ENCODE peak calls at places on chromosomes 5 and 9, in seven cellular contexts. L is colonic mucosa, K is right cardiac atrium, V is ascending aorta, M is tibial artery, G is fibroblast of lung, B is mesendoderm. R is an unnamed sample.

GRCh38 chr9:28650327-28650726 is 1077.0 kb upstream of the C9orf72 start:
- DNase-seq in L (no peak), B (peak; percentile 10), K (no peak), V (no peak), M (no peak), G (no peak), R (peak; percentile 11)

GRCh38 chr5:31833005-31833404 is 194.1 kb downstream of the PDZD2 start:
- DNase-seq in M (no peak), L (no peak), K (no peak), B (no peak), V (no peak), G (peak; percentile 35), R (no peak)

GRCh38 chr9:6415266-6415665 is 2.3 kb downstream of the UHRF2 start:
- DNase-seq in V (no peak), K (no peak), L (no peak), M (no peak), G (peak; percentile 25), B (peak; percentile 19), R (no peak)

GRCh38 chr5:144179226-144179625 is 8.6 kb downstream of the KCTD16 start:
- DNase-seq in M (no peak), V (no peak), G (no peak), B (no peak), K (no peak), L (no peak), R (no peak)

GRCh38 chr9:131528886-131529505 is 2.1 kb downstream of the UCK1 start:
- DNase-seq in K (no peak), B (no peak), M (no peak), L (no peak), V (no peak), G (no peak), R (no peak)

GRCh38 chr5:2876183-2876582 is 124.7 kb upstream of the IRX2 start:
- DNase-seq in V (no peak), K (no peak), M (no peak), L (no peak), G (no peak), B (no peak), R (no peak)

GRCh38 chr5:1004598-1005361 is 3.8 kb upstream of the NKD2 start:
- DNase-seq in L (peak; percentile 70), M (peak; percentile 71), V (peak; percentile 77), B (peak; percentile 84), G (peak; percentile 17), K (peak; percentile 96), R (no peak)

GRCh38 chr9:88092699-88093359 is 45.4 kb downstream of the SPATA31C2 start:
- DNase-seq in V (no peak), M (no peak), L (no peak), B (peak; percentile 33), G (peak; percentile 12), K (peak; percentile 68), R (no peak)

GRCh38 chr5:100560860-100561259 is 25.7 kb downstream of the FAM174A start:
- DNase-seq in V (no peak), G (peak; percentile 37), L (no peak), K (no peak), B (no peak), M (no peak), R (no peak)

GRCh38 chr5:87539839-87540238 is 127.1 kb upstream of the CCNH start:
- DNase-seq in G (no peak), M (no peak), V (no peak), L (no peak), B (no peak), K (no peak), R (no peak)

GRCh38 chr5:155699385-155699784 is 627.6 kb upstream of the SGCD start:
- DNase-seq in M (no peak), B (peak; percentile 38), G (no peak), K (no peak), L (no peak), V (no peak), R (peak; percentile 2)

GRCh38 chr9:109751253-109751652 is 28.7 kb upstream of the PALM2AKAP2 start:
- DNase-seq in K (no peak), L (no peak), V (no peak), B (no peak), M (no peak), G (peak; percentile 72), R (no peak)

GRCh38 chr5:56440871-56441740 is 208.0 kb upstream of the ANKRD55 start:
- DNase-seq in G (peak; percentile 48), L (peak; percentile 27), V (no peak), M (no peak), B (no peak), K (no peak), R (no peak)

GRCh38 chr5:33470544-33470943 is 29.8 kb downstream of the TARS1 start:
- DNase-seq in B (peak; percentile 70), M (no peak), L (no peak), K (no peak), V (no peak), G (peak; percentile 58), R (no peak)

GRCh38 chr9:137459601-137460362 is 648 bp upstream of the NSMF start:
- DNase-seq in K (no peak), B (no peak), V (peak; percentile 62), M (peak; percentile 72), G (no peak), L (no peak), R (no peak)

GRCh38 chr5:168227973-168228615 is 63.4 kb upstream of the WWC1 start:
- DNase-seq in L (no peak), M (no peak), V (no peak), K (no peak), G (peak; percentile 61), B (no peak), R (no peak)

GRCh38 chr5:146283344-146283761 is 55.3 kb upstream of the POU4F3 start:
- DNase-seq in M (no peak), G (peak; percentile 97), B (peak; percentile 1), V (no peak), L (no peak), K (no peak), R (no peak)

GRCh38 chr9:98107926-98108325 is 11.1 kb downstream of the TRIM14 start:
- DNase-seq in V (no peak), G (no peak), B (no peak), L (no peak), K (no peak), M (no peak), R (no peak)

GRCh38 chr9:70917277-70917676 is 204.1 kb downstream of the TRPM3 start:
- DNase-seq in V (no peak), B (no peak), K (no peak), G (no peak), M (no peak), L (no peak), R (no peak)

GRCh38 chr9:137772281-137772873 is 105.2 kb upstream of the CACNA1B start:
- DNase-seq in B (peak; percentile 69), M (no peak), G (no peak), L (no peak), V (no peak), K (no peak), R (no peak)

DNA sequence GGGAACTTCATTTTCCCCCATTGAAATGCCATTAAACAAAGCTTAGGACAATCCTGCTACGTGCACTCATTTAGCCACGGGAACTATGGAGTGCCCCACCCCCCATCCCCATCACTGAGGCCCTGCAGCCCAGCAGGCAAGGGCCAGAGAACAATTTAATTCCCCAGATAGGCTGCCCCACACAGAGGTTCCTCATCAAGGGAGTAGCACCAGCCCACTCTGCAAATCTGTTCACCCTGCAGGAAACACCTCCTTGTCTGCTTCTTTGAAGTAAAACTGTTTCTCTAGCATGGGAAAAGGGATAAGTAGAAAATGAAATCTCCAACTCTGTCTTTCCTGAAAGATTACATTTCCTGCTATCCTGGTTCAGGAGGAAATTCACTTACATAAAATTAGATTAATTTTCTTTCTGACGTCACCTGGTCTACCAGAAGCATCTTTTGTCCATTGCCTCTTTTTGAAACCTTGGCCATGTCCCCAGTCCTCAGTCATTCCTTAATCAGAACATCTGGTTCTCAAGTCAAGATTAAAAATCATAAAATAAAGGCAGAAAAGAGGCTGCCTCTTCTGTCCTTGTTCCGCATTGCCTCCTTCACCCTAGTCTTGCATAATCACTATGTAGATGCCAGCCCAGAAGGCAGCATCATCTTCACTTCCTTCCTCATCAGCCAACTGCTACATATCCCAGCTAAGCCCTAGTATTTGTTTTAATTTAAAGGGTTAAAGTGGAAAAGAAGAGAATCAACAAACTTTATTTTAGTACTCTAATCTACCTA is 206.2 kb downstream of the ENC1 start:
- DNase-seq in B (peak; percentile 62), L (no peak), K (peak; percentile 56), V (no peak), M (no peak), G (no peak), R (no peak)
- H3K4me3 ChIP-seq in B (no peak overlapping the region), L (no peak overlapping the region), K (no peak overlapping the region), V (no peak overlapping the region), M (no peak overlapping the region), G (no peak overlapping the region), R (no peak overlapping the region)

GRCh38 chr9:111599948-111600343 is 499 bp upstream of the PTGR1 start:
- DNase-seq in L (no peak), G (no peak), M (peak; percentile 66), B (no peak), K (no peak), V (no peak), R (no peak)
- H3K4me3 ChIP-seq in L (peak overlapping the region; percentile 63), G (peak overlapping the region; percentile 74), M (peak overlapping the region; percentile 81), B (peak overlapping the region; percentile 81), K (peak overlapping the region; percentile 87), V (peak overlapping the region; percentile 85), R (peak overlapping the region; percentile 81)

DNA sequence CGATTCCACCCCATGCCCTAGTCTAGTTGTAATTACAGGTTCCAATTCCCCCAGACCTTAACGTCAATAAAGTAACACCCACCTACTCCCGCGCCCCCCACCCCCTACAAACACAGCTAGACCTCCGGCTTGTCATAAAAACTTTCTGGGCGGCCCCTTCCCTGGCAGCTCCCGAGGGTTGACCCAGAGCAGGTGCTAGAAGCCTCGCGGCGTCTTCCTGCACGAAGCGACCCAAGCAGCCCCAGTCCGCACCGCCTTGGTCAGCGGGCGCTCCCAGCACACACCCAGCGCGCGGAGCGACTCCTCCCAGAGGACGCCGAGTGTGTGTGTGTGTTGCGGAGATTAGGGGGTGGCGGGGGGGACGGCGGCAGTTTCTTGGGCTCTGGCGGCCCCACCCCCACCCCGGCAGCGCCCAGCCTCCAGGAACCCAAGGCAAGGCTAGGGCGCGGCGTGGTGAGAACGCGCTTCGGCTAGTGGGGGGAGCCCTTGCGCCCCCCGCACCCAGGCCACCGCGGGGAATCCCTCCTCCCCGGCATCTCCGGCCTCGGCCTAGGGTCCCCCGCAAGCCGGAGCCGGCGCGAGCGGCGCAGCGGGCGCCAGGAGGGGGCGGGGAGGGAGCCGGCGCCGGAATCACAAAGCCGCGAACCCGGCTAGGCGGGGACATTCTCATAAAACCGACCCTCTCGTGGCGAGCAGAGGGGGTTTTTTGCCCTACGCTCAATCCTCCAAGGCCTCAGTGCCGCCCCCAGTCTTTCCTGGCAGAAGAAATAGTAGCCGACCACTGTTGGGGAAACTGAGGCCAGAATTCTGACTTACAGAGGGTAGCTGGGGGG is 2.2 kb downstream of the PCDH1 start:
- DNase-seq in G (no peak), L (peak; percentile 84), K (peak; percentile 73), V (peak; percentile 64), B (peak; percentile 71), M (peak; percentile 73), R (no peak)
- H3K4me3 ChIP-seq in G (no peak overlapping the region), L (peak overlapping the region; percentile 73), K (peak overlapping the region; percentile 90), V (peak overlapping the region; percentile 70), B (peak overlapping the region; percentile 39), M (peak overlapping the region; percentile 82), R (peak overlapping the region; percentile 83)

DNA sequence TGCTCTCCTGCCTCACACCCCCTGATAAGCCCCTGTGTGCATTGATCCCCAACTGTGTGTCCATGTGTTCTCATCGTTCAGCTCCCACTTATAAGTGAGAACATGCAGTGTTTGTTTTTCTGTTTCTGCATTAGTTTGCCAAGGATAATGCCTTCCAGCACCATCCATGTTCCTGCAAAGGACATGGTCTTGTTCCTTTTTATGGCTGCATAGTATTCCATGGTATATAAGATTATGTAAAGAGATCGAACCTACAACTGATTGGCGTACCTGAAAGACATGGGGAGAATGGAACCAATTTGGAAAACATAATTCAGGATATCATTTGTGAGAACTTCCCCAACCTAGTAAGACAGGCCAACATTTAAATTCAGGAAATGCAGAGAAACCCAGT is 32.4 kb downstream of the ANKRD33B start:
- DNase-seq in G (no peak), M (no peak), B (no peak), V (no peak), K (no peak), L (no peak), R (no peak)
- H3K4me3 ChIP-seq in G (no peak overlapping the region), M (peak overlapping the region; percentile 23), B (no peak overlapping the region), V (peak overlapping the region; percentile 4), K (peak overlapping the region; percentile 20), L (no peak overlapping the region), R (no peak overlapping the region)

R was measured in iPS DF 6.9.